ENCODE peak calls at places on chromosomes 16 and 17, in six cellular contexts. G is lower lobe of right lung, J is ovary, O is cardiac muscle cell, Z is A549, W is uterus. B is an unnamed sample. For H3K4me1, the result is how much of the 10 kb centered on the place peaks cover.

GRCh38 chr16:56930516-56931252 is 1.3 kb upstream of the HERPUD1 start:
- DNase-seq in G (no peak), J (no peak), O (no peak), Z (no peak), W (no peak), B (no peak)

GRCh38 chr16:81730090-81731051 is 48.7 kb upstream of the PLCG2 start:
- DNase-seq in G (peak), J (peak), O (peak), Z (peak), W (peak), B (peak)

GRCh38 chr16:53892155-53892554 is 188.2 kb downstream of the FTO start:
- DNase-seq in G (no peak), J (peak), O (peak), Z (peak), W (peak), B (no peak)

GRCh38 chr17:50865868-50866260 is 290 bp downstream of the TOB1 start:
- DNase-seq in G (no peak), J (no peak), O (no peak), Z (no peak), W (no peak), B (no peak)

GRCh38 chr17:30450125-30451027 is 26.8 kb upstream of the GOSR1 start:
- DNase-seq in G (no peak), J (no peak), O (peak), Z (peak), W (no peak), B (no peak)

GRCh38 chr17:17849863-17850373 is 13.1 kb upstream of the SREBF1 start:
- DNase-seq in G (peak), J (peak), O (peak), Z (no peak), W (peak), B (no peak)

GRCh38 chr16:50213939-50214519 is 52.3 kb upstream of the ADCY7 start:
- DNase-seq in G (no peak), J (no peak), O (peak), Z (peak), W (no peak), B (no peak)

GRCh38 chr17:17205368-17206148 is 575 bp downstream of the PLD6 start:
- DNase-seq in G (peak), J (peak), O (peak), Z (peak), W (peak), B (no peak)

GRCh38 chr16:10121496-10121895 is 60.7 kb downstream of the GRIN2A start:
- DNase-seq in G (no peak), J (no peak), O (no peak), Z (no peak), W (no peak), B (peak)

GRCh38 chr16:88809068-88809675 is 2.6 kb downstream of the APRT start:
- DNase-seq in G (no peak), J (no peak), O (no peak), Z (no peak), W (no peak), B (no peak)

GRCh38 chr17:77511514-77512061 is 370.8 kb downstream of the SEC14L1 start:
- DNase-seq in G (no peak), J (no peak), O (no peak), Z (no peak), W (no peak), B (no peak)
- TF ChIP-seq CTCF in G (no peak), J (no peak), O (no peak), Z (no peak), W (no peak), B (no peak)

DNA sequence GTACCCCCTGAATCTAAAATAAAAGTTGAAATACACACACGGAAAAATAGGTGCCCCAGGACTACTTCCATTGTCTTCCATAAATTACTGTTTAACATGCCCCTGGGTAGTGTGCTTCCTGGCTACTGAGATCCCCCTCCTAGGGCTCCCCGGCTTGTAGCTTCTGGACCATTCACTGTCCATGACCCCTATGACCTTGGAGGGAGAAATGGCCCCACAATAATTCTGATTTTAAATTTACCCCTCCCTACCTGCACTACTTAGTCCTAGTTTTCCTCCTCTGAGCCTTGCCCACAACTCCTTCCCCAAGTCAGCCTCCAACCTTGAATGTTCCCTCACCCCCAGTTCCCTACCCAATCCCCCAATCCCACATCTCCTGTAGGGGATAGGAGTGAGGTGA is 9.6 kb upstream of the MSL1 start:
- DNase-seq in G (no peak), J (no peak), O (no peak), Z (no peak), W (no peak), B (no peak)
- H3K4me1 ChIP-seq in G (half or more), J (under half), O (half or more), Z (half or more), W (under half), B (under half)

DNA sequence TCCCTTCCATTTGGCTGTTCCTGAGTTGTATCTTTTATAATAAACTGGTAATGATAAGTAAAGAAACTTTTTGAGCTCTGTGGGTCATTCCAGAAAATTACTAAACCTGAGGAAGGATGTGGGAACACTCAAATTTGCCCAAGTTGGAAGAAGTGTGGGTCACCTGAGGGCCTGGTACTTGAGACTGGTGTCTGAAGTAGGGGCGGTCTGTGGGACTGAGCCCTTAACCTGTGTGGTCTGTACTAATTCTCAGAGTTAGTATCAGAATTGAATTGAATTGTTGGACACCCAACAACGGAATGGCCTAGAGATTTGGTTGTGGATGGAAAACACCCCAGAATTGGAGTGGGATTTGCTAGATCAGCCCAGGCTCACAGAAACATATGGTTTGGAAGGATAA is 43.1 kb downstream of the IKZF3 start:
- DNase-seq in G (no peak), J (no peak), O (no peak), Z (no peak), W (no peak), B (no peak)
- H3K27ac ChIP-seq in G (no peak), J (no peak), O (no peak), Z (no peak), W (no peak), B (no peak)

DNA sequence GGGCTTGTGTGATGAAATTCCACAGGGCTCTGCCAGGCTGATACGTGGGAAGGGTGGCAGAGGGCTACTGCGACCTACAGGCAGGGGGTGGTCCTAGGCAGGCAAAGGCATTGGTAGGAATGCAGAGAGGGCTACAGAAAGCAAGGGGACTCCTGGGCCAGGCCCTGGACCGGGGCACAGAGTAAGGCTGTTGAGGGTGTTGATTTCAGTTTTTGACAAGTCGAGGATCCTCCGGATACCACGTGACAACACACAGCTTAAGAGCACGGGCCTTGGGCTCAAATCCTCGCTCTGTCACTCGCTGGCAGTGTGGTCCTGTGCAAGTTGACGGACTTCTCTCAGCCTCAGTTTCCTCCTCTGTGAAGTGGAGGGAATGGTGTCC is 19.1 kb upstream of the DOC2B start:
- DNase-seq in G (no peak), J (no peak), O (no peak), Z (no peak), W (no peak), B (no peak)
- TF ChIP-seq CTCF in G (no peak), J (no peak), O (no peak), Z (no peak), W (no peak), B (no peak)

GRCh38 chr17:63634163-63634562 is 11.9 kb downstream of the MAP3K3 start:
- DNase-seq in G (no peak), J (no peak), O (peak), Z (no peak), W (no peak), B (no peak)
- H3K4me1 ChIP-seq in G (under half), J (under half), O (under half), Z (under half), W (under half), B (under half)